ENCODE peak calls at places on chromosome 22, in six cellular contexts. C is HFFc6; F is substantia nigra; I is HuH-7; L is NCI-H446; K is activated CD4-positive, alpha-beta T cell treated with anti-CD3 and anti-CD28 coated beads, Interleukin-2, amount 50 U/mL, for 1 hour. V is an unnamed sample.

GRCh38 chr22:17764036-17764435 is 10.2 kb downstream of the BID start:
- DNase-seq in C (no peak), F (no peak), I (no peak), L (no peak), K (no peak), V (no peak)

GRCh38 chr22:43310798-43311197 is 32.4 kb downstream of the SCUBE1 start:
- DNase-seq in C (no peak), F (no peak), I (no peak), L (no peak), K (no peak), V (no peak)

GRCh38 chr22:41367680-41368542 is 13.8 kb upstream of the TEF start:
- DNase-seq in C (peak), F (no peak), I (no peak), L (no peak), K (no peak), V (no peak)

GRCh38 chr22:39715778-39716495 is 145.4 kb downstream of the CACNA1I start:
- DNase-seq in C (no peak), F (no peak), I (no peak), L (no peak), K (no peak), V (no peak)

GRCh38 chr22:37824674-37825641 is 1.8 kb downstream of the GALR3 start:
- DNase-seq in C (no peak), F (no peak), I (no peak), L (no peak), K (no peak), V (no peak)

GRCh38 chr22:48939441-48940265 is 888.0 kb downstream of the BRD1 start:
- DNase-seq in C (no peak), F (no peak), I (no peak), L (no peak), K (no peak), V (no peak)

GRCh38 chr22:29625090-29625825 is 21.8 kb downstream of the NF2 start:
- DNase-seq in C (peak), F (no peak), I (peak), L (peak), K (peak), V (no peak)

GRCh38 chr22:31089101-31090100 is 8.3 kb downstream of the SMTN start:
- DNase-seq in C (no peak), F (no peak), I (peak), L (peak), K (peak), V (peak)

GRCh38 chr22:17570851-17571631 is 7.7 kb downstream of the SLC25A18 start:
- DNase-seq in C (peak), F (peak), I (no peak), L (no peak), K (no peak), V (no peak)

GRCh38 chr22:31279821-31280496 is 12.3 kb downstream of the PIK3IP1 start:
- DNase-seq in C (no peak), F (no peak), I (no peak), L (no peak), K (no peak), V (no peak)

GRCh38 chr22:27654536-27655445 is 146.8 kb downstream of the MN1 start:
- DNase-seq in C (no peak), F (no peak), I (peak), L (no peak), K (no peak), V (no peak)

GRCh38 chr22:44997060-44997459 is 12.7 kb downstream of the PHF21B start:
- DNase-seq in C (no peak), F (no peak), I (no peak), L (no peak), K (no peak), V (no peak)

GRCh38 chr22:31973739-31974138 is 29.4 kb downstream of the YWHAH start:
- DNase-seq in C (no peak), F (no peak), I (no peak), L (no peak), K (no peak), V (no peak)

GRCh38 chr22:49242480-49242879 is 585.2 kb downstream of the BRD1 start:
- DNase-seq in C (no peak), F (no peak), I (no peak), L (no peak), K (no peak), V (no peak)

GRCh38 chr22:41856484-41856883 is 23.6 kb downstream of the SREBF2 start:
- DNase-seq in C (no peak), F (no peak), I (no peak), L (no peak), K (no peak), V (no peak)

GRCh38 chr22:31891366-31892079 is 52.8 kb upstream of the YWHAH start:
- DNase-seq in C (no peak), F (no peak), I (no peak), L (no peak), K (no peak), V (no peak)

V was measured in CD8-positive, alpha-beta T cell.